ENCODE peak calls at places on chromosome 10, in eight cellular contexts. N is tibial nerve, Y is uterus, K is IMR-90, X is transverse colon, W is right lobe of liver, Z is spleen, P is gastrocnemius medialis. U is an unnamed sample.

GRCh38 chr10:59465089-59465488 is 102.7 kb upstream of the FAM13C start:
- DNase-seq in K (peak), Y (no peak), Z (no peak), P (peak), X (no peak), N (no peak), W (no peak), U (no peak)

GRCh38 chr10:47214520-47214919 is 85.5 kb upstream of the GDF10 start:
- DNase-seq in K (peak), X (no peak), W (no peak), N (no peak), P (no peak), Z (no peak), Y (no peak), U (no peak)

GRCh38 chr10:84478155-84478554 is 149.8 kb downstream of the CCSER2 start:
- DNase-seq in Z (no peak), P (no peak), Y (no peak), W (no peak), K (peak), X (no peak), N (no peak), U (no peak)

GRCh38 chr10:12252882-12253546 is 57.0 kb downstream of the CDC123 start:
- DNase-seq in N (no peak), W (peak), Z (peak), P (no peak), K (peak), Y (no peak), X (peak), U (no peak)

GRCh38 chr10:24115403-24115802 is 93.5 kb upstream of the KIAA1217 start:
- DNase-seq in P (peak), W (no peak), X (no peak), Z (no peak), Y (no peak), K (no peak), N (no peak), U (peak)

GRCh38 chr10:121823993-121824463 is 103.8 kb downstream of the ATE1 start:
- DNase-seq in K (peak), N (no peak), Z (no peak), P (no peak), X (no peak), Y (no peak), W (no peak), U (no peak)

GRCh38 chr10:128125416-128125943 is 743 bp downstream of the MKI67 start:
- DNase-seq in N (no peak), W (no peak), Y (no peak), Z (peak), K (no peak), P (no peak), X (peak), U (no peak)

GRCh38 chr10:71278691-71279588 is 40.1 kb upstream of the SLC29A3 start:
- DNase-seq in W (no peak), K (no peak), X (no peak), Z (no peak), P (no peak), Y (no peak), N (no peak), U (no peak)

GRCh38 chr10:31031205-31031665 is 430 bp downstream of the ZNF438 start:
- DNase-seq in Z (no peak), K (no peak), N (no peak), X (no peak), W (no peak), Y (no peak), P (no peak), U (no peak)

GRCh38 chr10:124450010-124450782 is at the start of gene NKX1-2:
- DNase-seq in N (no peak), P (no peak), X (no peak), K (no peak), Z (no peak), Y (no peak), W (no peak), U (no peak)

GRCh38 chr10:97207756-97208346 is 22.1 kb upstream of the SLIT1 start:
- DNase-seq in N (no peak), Z (no peak), P (no peak), W (no peak), K (no peak), X (no peak), Y (no peak), U (no peak)

GRCh38 chr10:62062752-62063512 is 161.4 kb downstream of the ARID5B start:
- DNase-seq in Y (no peak), K (no peak), N (no peak), W (no peak), X (no peak), P (no peak), Z (no peak), U (no peak)

GRCh38 chr10:62062028-62062427 is 160.5 kb downstream of the ARID5B start:
- DNase-seq in N (no peak), Z (no peak), W (no peak), P (no peak), Y (no peak), X (no peak), K (no peak), U (no peak)

GRCh38 chr10:62059424-62059913 is 158.0 kb downstream of the ARID5B start:
- DNase-seq in P (no peak), Z (no peak), X (no peak), N (no peak), Y (no peak), K (no peak), W (no peak), U (no peak)

GRCh38 chr10:62067560-62067959 is 166.1 kb downstream of the ARID5B start:
- DNase-seq in W (no peak), N (no peak), P (no peak), Z (no peak), Y (no peak), K (no peak), X (no peak), U (no peak)

GRCh38 chr10:62063795-62064472 is 162.4 kb downstream of the ARID5B start:
- DNase-seq in X (no peak), Z (no peak), P (peak), N (peak), K (peak), W (no peak), Y (peak), U (peak)
- H3K4me3 ChIP-seq in X (no peak), Z (no peak), P (peak), N (no peak), K (no peak), W (no peak), Y (no peak), U (no peak)

GRCh38 chr10:77285529-77286182 is 352.0 kb downstream of the KCNMA1 start:
- DNase-seq in Z (no peak), W (no peak), Y (no peak), X (no peak), K (no peak), P (no peak), N (no peak), U (no peak)
- TF ChIP-seq POLR2A in Z (no peak), W (no peak), Y (no peak), X (no peak), K (no peak), P (no peak), N (no peak), U (no peak)

GRCh38 chr10:132589681-132590080 is 52.1 kb downstream of the INPP5A start:
- DNase-seq in W (no peak), K (no peak), Y (no peak), P (no peak), N (no peak), Z (no peak), X (no peak), U (no peak)

GRCh38 chr10:132587175-132587574 is 49.6 kb downstream of the INPP5A start:
- DNase-seq in Z (no peak), P (no peak), X (no peak), W (no peak), N (no peak), Y (no peak), K (no peak), U (no peak)

GRCh38 chr10:132586731-132587130 is 49.1 kb downstream of the INPP5A start:
- DNase-seq in Z (no peak), Y (no peak), N (no peak), W (no peak), K (no peak), P (no peak), X (no peak), U (no peak)

GRCh38 chr10:132589015-132589414 is 51.4 kb downstream of the INPP5A start:
- DNase-seq in W (no peak), K (no peak), X (no peak), P (no peak), Z (no peak), Y (no peak), N (no peak), U (no peak)

GRCh38 chr10:132588301-132589013 is 50.9 kb downstream of the INPP5A start:
- DNase-seq in N (no peak), X (no peak), Z (peak), W (no peak), K (no peak), P (peak), Y (no peak), U (peak)
- H3K4me3 ChIP-seq in N (peak), X (no peak), Z (no peak), W (no peak), K (no peak), P (peak), Y (no peak), U (peak)

GRCh38 chr10:101557541-101557940 is 30.5 kb downstream of the POLL start:
- DNase-seq in W (no peak), Z (no peak), P (no peak), X (no peak), N (no peak), Y (no peak), K (no peak), U (no peak)

GRCh38 chr10:101558671-101559595 is 29.1 kb downstream of the POLL start:
- DNase-seq in W (no peak), Y (no peak), K (no peak), N (no peak), X (no peak), Z (no peak), P (no peak), U (no peak)

GRCh38 chr10:101560293-101561067 is 27.6 kb downstream of the POLL start:
- DNase-seq in X (no peak), N (no peak), Y (no peak), Z (peak), W (no peak), K (no peak), P (no peak), U (no peak)

GRCh38 chr10:101559596-101560292 is 28.3 kb downstream of the POLL start:
- DNase-seq in P (no peak), X (no peak), Z (no peak), Y (no peak), K (no peak), W (no peak), N (no peak), U (no peak)

GRCh38 chr10:101558206-101558605 is 29.9 kb downstream of the POLL start:
- DNase-seq in X (no peak), Z (no peak), W (no peak), P (no peak), K (no peak), N (no peak), Y (no peak), U (no peak)
- TF ChIP-seq POLR2A in X (no peak), Z (no peak), W (no peak), P (no peak), K (no peak), N (no peak), Y (no peak), U (no peak)

GRCh38 chr10:73816917-73817729 is 5.7 kb upstream of the NDST2 start:
- DNase-seq in W (peak), P (peak), K (no peak), Y (no peak), N (no peak), X (no peak), Z (no peak), U (no peak)

GRCh38 chr10:73814276-73814895 is 3.0 kb upstream of the NDST2 start:
- DNase-seq in Y (no peak), X (no peak), Z (no peak), W (no peak), P (no peak), N (no peak), K (no peak), U (no peak)

GRCh38 chr10:73817826-73818225 is 6.4 kb upstream of the NDST2 start:
- DNase-seq in K (no peak), Y (no peak), X (no peak), P (no peak), N (no peak), Z (no peak), W (no peak), U (no peak)

GRCh38 chr10:73814896-73815718 is 3.7 kb upstream of the NDST2 start:
- DNase-seq in X (no peak), Z (no peak), W (no peak), P (no peak), N (no peak), K (no peak), Y (no peak), U (no peak)

DNA sequence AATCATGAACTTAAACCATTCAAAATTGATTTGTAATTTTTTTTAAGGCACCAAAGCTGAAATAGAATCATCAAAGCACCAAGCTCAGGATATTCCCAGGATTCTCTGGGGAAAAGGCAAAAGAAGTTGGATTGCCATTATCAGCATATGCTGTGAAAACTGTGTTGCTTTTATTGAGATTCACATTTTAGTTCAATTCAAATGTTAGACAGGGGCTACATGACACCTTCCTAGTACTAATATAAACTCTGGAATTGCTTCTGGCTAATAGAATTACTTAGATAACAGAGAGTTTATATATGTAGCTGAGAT is 4.3 kb upstream of the NDST2 start:
- DNase-seq in Z (no peak), K (no peak), W (no peak), Y (no peak), P (no peak), X (no peak), N (no peak), U (no peak)
- H3K4me3 ChIP-seq in Z (no peak), K (no peak), W (no peak), Y (no peak), P (no peak), X (no peak), N (no peak), U (peak)

GRCh38 chr10:73251683-73252444 is 580 bp downstream of the MRPS16 start:
- DNase-seq in W (no peak), K (no peak), N (no peak), Y (no peak), Z (peak), P (no peak), X (no peak), U (no peak)
- TF ChIP-seq POLR2A in W (no peak), K (no peak), N (no peak), Y (no peak), Z (no peak), P (no peak), X (no peak), U (no peak)

U was measured in heart left ventricle.